ENCODE peak calls at places on chromosomes 4 and X, in eight cellular contexts. X is GM23338, P is OCI-LY7, C is hepatocyte, V is PC-3, Z is PC-9, E is HCT116, G is SK-N-SH. L is an unnamed sample.

GRCh38 chrX:103254171-103254824 is 657 bp downstream of the TCEAL8 start:
- DNase-seq in Z (peak; percentile 15), V (peak; percentile 40), P (peak; percentile 73), C (peak; percentile 73), X (peak; percentile 95), E (peak; percentile 48), G (peak; percentile 55), L (peak; percentile 37)

GRCh38 chrX:153063315-153063714 is 7.0 kb downstream of the PNMA3 start:
- DNase-seq in G (no peak), E (no peak), C (no peak), Z (no peak), P (no peak), V (no peak), X (no peak), L (no peak)

GRCh38 chrX:3713225-3713936 is at the start of gene PRKX:
- DNase-seq in E (no peak), P (peak; percentile 74), G (peak; percentile 90), X (peak; percentile 55), V (peak; percentile 66), Z (peak; percentile 63), C (peak; percentile 79), L (peak; percentile 63)

GRCh38 chr4:10456270-10457254 is 664 bp downstream of the ZNF518B start:
- DNase-seq in G (peak; percentile 70), P (peak; percentile 70), C (peak; percentile 81), E (peak; percentile 19), V (peak; percentile 37), X (peak; percentile 79), Z (peak; percentile 19), L (peak; percentile 50)

GRCh38 chr4:108053281-108053701 is 63.6 kb downstream of the HADH start:
- DNase-seq in E (no peak), X (no peak), G (no peak), P (no peak), Z (no peak), V (no peak), C (peak; percentile 41), L (no peak)

GRCh38 chr4:119597377-119597776 is 31.2 kb downstream of the PDE5A start:
- DNase-seq in X (peak; percentile 68), Z (no peak), G (no peak), C (no peak), P (no peak), V (no peak), E (no peak), L (no peak)

GRCh38 chrX:129954804-129955203 is 27.6 kb upstream of the BCORL1 start:
- DNase-seq in V (no peak), C (no peak), Z (no peak), E (no peak), P (no peak), X (no peak), G (no peak), L (no peak)

GRCh38 chrX:147699061-147699460 is 212.7 kb upstream of the FMR1 start:
- DNase-seq in X (peak; percentile 83), C (no peak), P (no peak), G (no peak), Z (no peak), V (no peak), E (no peak), L (no peak)

GRCh38 chrX:31057291-31057690 is 14.6 kb downstream of the FTHL17 start:
- DNase-seq in V (no peak), G (no peak), P (peak; percentile 1), Z (no peak), C (no peak), E (no peak), X (no peak), L (no peak)

GRCh38 chrX:24148535-24149345 is 789 bp upstream of the ZFX start:
- DNase-seq in V (peak; percentile 40), E (no peak), X (no peak), G (peak; percentile 66), P (peak; percentile 43), C (peak; percentile 50), Z (no peak), L (no peak)

GRCh38 chrX:40166582-40166981 is 68.8 kb upstream of the BCOR start:
- DNase-seq in G (peak; percentile 82), C (peak; percentile 50), Z (no peak), V (no peak), X (peak; percentile 29), E (no peak), P (peak; percentile 80), L (no peak)

GRCh38 chr4:112550728-112551127 is 34.7 kb upstream of the NEUROG2 start:
- DNase-seq in G (no peak), C (no peak), V (peak; percentile 21), E (no peak), P (no peak), X (no peak), Z (no peak), L (no peak)

GRCh38 chr4:132669786-132670185 is 479.3 kb upstream of the PCDH10 start:
- DNase-seq in P (no peak), X (no peak), V (peak; percentile 2), E (no peak), Z (no peak), C (no peak), G (no peak), L (no peak)

GRCh38 chr4:56908206-56909082 is 744 bp downstream of the REST start:
- DNase-seq in G (peak; percentile 86), P (peak; percentile 83), Z (peak; percentile 49), E (no peak), C (peak; percentile 88), V (peak; percentile 71), X (peak; percentile 85), L (peak; percentile 76)

GRCh38 chr4:56907489-56908205 is at the start of gene REST:
- DNase-seq in X (peak; percentile 97), Z (peak; percentile 72), C (peak; percentile 93), P (peak; percentile 86), V (peak; percentile 79), G (peak; percentile 92), E (no peak), L (peak; percentile 74)

GRCh38 chr4:56906534-56906933 is 1.2 kb upstream of the REST start:
- DNase-seq in C (no peak), G (no peak), X (peak; percentile 33), P (no peak), Z (no peak), V (no peak), E (no peak), L (no peak)

GRCh38 chr4:56909083-56909981 is 1.6 kb downstream of the REST start:
- DNase-seq in G (peak; percentile 67), X (peak; percentile 81), E (no peak), C (peak; percentile 56), V (peak; percentile 55), Z (peak; percentile 21), P (peak; percentile 83), L (peak; percentile 55)

DNA sequence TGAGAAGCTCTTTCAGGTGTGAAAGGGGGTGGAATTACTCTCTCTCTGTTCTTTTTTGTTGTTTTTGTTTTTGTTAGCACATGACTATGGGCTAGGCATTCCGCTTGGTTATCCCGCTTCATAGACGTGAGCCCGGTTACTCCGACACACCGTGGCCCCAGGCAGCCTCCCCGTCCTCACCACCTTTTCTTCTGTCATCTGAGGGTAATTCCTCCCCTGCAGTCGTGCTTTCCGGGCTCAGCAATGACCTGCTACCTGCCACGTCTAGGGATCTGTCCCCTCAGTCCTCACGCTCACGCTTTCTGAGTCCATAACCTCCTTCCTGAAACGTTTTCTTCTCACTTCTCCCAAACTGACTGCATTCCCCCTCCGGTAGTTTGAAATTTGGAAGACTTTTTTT is 691 bp upstream of the REST start:
- DNase-seq in X (peak; percentile 48), P (no peak), Z (peak; percentile 2), G (peak; percentile 22), E (no peak), V (no peak), C (peak; percentile 19), L (no peak)
- H3K9me2 ChIP-seq in X (no peaks in the 10 kb centered on the region), P (no peaks in the 10 kb centered on the region), Z (no peaks in the 10 kb centered on the region), G (no peaks in the 10 kb centered on the region), E (no peaks in the 10 kb centered on the region), V (no peaks in the 10 kb centered on the region), C (no peaks in the 10 kb centered on the region), L (no peaks in the 10 kb centered on the region)

GRCh38 chr4:173745765-173746164 is 215.7 kb upstream of the HAND2 start:
- DNase-seq in P (no peak), G (no peak), X (no peak), C (no peak), E (no peak), Z (no peak), V (no peak), L (no peak)

GRCh38 chr4:173746424-173746823 is 216.4 kb upstream of the HAND2 start:
- DNase-seq in V (no peak), C (no peak), P (no peak), G (no peak), E (no peak), Z (no peak), X (no peak), L (peak; percentile 94)

GRCh38 chr4:173752610-173753009 is 222.6 kb upstream of the HAND2 start:
- DNase-seq in E (peak; percentile 58), Z (peak; percentile 2), V (peak; percentile 28), P (peak; percentile 24), X (peak; percentile 92), C (no peak), G (no peak), L (peak; percentile 24)

GRCh38 chr4:173747537-173748257 is 217.7 kb upstream of the HAND2 start:
- DNase-seq in Z (no peak), P (no peak), V (no peak), X (no peak), G (no peak), C (no peak), E (no peak), L (peak; percentile 61)

GRCh38 chr4:173748353-173748752 is 218.3 kb upstream of the HAND2 start:
- DNase-seq in Z (no peak), C (peak; percentile 15), V (no peak), E (no peak), X (no peak), G (no peak), P (no peak), L (peak; percentile 28)
- TF ChIP-seq CTCF in Z (no peak), C (peak; percentile 49), V (no peak), E (no peak), X (no peak), G (peak; percentile 56), P (no peak), L (peak; percentile 17)

DNA sequence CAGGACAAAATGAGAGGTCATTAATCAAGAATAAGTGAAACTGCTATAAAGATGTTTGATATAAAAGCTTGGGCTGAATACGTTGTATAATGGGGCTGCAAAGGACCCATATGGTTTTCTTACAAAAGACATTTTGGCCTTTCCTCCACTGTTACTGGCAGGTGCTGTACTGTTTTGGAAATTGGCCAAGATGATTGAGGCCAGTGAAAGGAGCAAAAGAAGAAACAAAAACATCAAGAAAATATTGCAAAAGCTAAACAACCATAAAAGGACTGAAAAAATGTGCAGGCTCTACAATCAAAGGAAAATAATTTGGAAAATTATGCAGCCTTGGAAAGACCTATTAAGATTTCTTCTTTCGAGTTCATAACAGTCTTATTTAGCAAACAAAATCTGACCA is 222.2 kb upstream of the PPP1R2C start:
- DNase-seq in E (no peak), Z (no peak), V (no peak), P (no peak), X (no peak), C (no peak), G (no peak), L (no peak)
- H3K9me2 ChIP-seq in E (no peaks in the 10 kb centered on the region), Z (no peaks in the 10 kb centered on the region), V (no peaks in the 10 kb centered on the region), P (no peaks in the 10 kb centered on the region), X (no peaks in the 10 kb centered on the region), C (no peaks in the 10 kb centered on the region), G (no peaks in the 10 kb centered on the region), L (no peaks in the 10 kb centered on the region)

DNA sequence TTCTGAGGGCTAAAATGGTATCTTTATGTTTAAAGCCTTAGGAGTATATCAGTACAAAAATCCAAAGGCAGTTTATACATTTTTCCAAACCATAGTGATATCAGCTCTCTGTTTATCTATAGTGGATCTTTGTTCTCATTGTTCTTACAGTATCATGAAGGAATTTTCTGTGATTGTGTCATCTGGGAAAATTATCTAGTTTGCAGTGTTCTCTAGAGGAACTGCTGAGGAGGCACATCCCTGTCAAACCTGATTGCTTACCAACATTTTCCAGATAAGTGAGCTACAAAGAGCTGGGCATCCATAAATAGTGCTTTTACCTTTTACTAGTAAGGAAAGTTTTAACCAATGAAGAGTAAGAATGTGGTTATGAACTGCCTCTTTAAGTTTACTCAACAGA is 44.9 kb upstream of the SLC25A31 start:
- DNase-seq in G (no peak), C (no peak), Z (no peak), P (no peak), E (peak; percentile 2), V (peak; percentile 54), X (no peak), L (no peak)
- TF ChIP-seq CTCF in G (no peak), C (no peak), Z (no peak), P (no peak), E (no peak), V (no peak), X (no peak), L (no peak)